ENCODE peak calls at places on chromosomes 13 and 19, in eight cellular contexts. N, B, J, A, V, D, G and M are unnamed samples.

GRCh38 chr13:101919541-101920306 is 467.2 kb downstream of the ITGBL1 start:
- DNase-seq in G (peak), B (peak), A (no peak), V (peak), J (peak), N (peak), D (peak), M (no peak)

GRCh38 chr13:93736111-93736510 is 509.5 kb downstream of the GPC6 start:
- DNase-seq in J (no peak), B (no peak), D (no peak), A (no peak), N (no peak), G (no peak), V (no peak), M (no peak)

GRCh38 chr13:75180805-75181455 is 301.0 kb downstream of the TBC1D4 start:
- DNase-seq in N (no peak), D (no peak), V (no peak), J (peak), B (no peak), G (no peak), A (no peak), M (no peak)

GRCh38 chr13:109812375-109812774 is 26.0 kb upstream of the IRS2 start:
- DNase-seq in D (no peak), B (no peak), A (no peak), V (no peak), G (no peak), N (no peak), J (no peak), M (no peak)

GRCh38 chr19:38375748-38376147 is 1.4 kb downstream of the PSMD8 start:
- DNase-seq in J (no peak), A (no peak), B (no peak), V (peak), G (no peak), N (no peak), D (no peak), M (no peak)

GRCh38 chr13:66414196-66414800 is 815.8 kb downstream of the PCDH9 start:
- DNase-seq in J (no peak), B (no peak), N (no peak), A (no peak), D (no peak), V (no peak), G (no peak), M (no peak)

GRCh38 chr13:49858183-49858856 is 65.8 kb upstream of the KPNA3 start:
- DNase-seq in A (no peak), B (no peak), G (peak), V (no peak), J (peak), D (no peak), N (peak), M (peak)

GRCh38 chr19:55156202-55157063 is 1.1 kb downstream of the TNNI3 start:
- DNase-seq in N (no peak), B (peak), V (peak), A (peak), J (no peak), D (peak), G (peak), M (no peak)

GRCh38 chr19:3154957-3155736 is 19.3 kb downstream of the GNA15 start:
- DNase-seq in A (no peak), G (no peak), B (no peak), J (peak), D (no peak), N (peak), V (peak), M (peak)

GRCh38 chr19:54532528-54532927 is 29.9 kb downstream of the LAIR2 start:
- DNase-seq in A (no peak), V (no peak), N (no peak), J (no peak), G (no peak), B (no peak), D (no peak), M (no peak)